ENCODE peak calls at places on chromosomes 12 and 14, in five cellular contexts. K is gastrocnemius medialis, U is pancreas, T is transverse colon, D is tibial nerve. P is an unnamed sample.

GRCh38 chr12:19972325-19973288 is 395.7 kb upstream of the PDE3A start:
- DNase-seq in K (no peak), U (no peak), T (no peak), D (no peak), P (no peak)

GRCh38 chr14:85531594-85532391 is 1.8 kb downstream of the FLRT2 start:
- DNase-seq in K (peak; percentile 66), U (peak; percentile 48), T (no peak), D (peak; percentile 75), P (peak; percentile 43)

GRCh38 chr14:68283378-68284123 is 464.0 kb downstream of the RAD51B start:
- DNase-seq in K (peak; percentile 29), U (no peak), T (peak; percentile 51), D (no peak), P (peak; percentile 51)

GRCh38 chr14:94306047-94306978 is 13.2 kb upstream of the SERPINA10 start:
- DNase-seq in K (no peak), U (no peak), T (no peak), D (no peak), P (no peak)

GRCh38 chr14:92692822-92693226 is 55.6 kb downstream of the LGMN start:
- DNase-seq in K (no peak), U (peak; percentile 97), T (peak; percentile 67), D (peak; percentile 41), P (peak; percentile 78)

GRCh38 chr12:57518920-57519757 is 1.2 kb downstream of the DDIT3 start:
- DNase-seq in K (peak; percentile 58), U (peak; percentile 55), T (peak; percentile 23), D (no peak), P (peak; percentile 37)

GRCh38 chr14:90654831-90655276 is 161.4 kb downstream of the TTC7B start:
- DNase-seq in K (no peak), U (no peak), T (no peak), D (no peak), P (no peak)

GRCh38 chr12:100359822-100360221 is 2.9 kb downstream of the SLC17A8 start:
- DNase-seq in K (no peak), U (no peak), T (no peak), D (no peak), P (no peak)

GRCh38 chr12:116882742-116883141 is 1.5 kb upstream of the HRK start:
- DNase-seq in K (no peak), U (no peak), T (no peak), D (no peak), P (no peak)

GRCh38 chr12:989751-990278 is 1.2 kb upstream of the ERC1 start:
- DNase-seq in K (peak; percentile 22), U (no peak), T (peak; percentile 13), D (peak; percentile 10), P (no peak)

GRCh38 chr14:69499436-69499835 is 14.9 kb downstream of the PLEKHD1 start:
- DNase-seq in K (no peak), U (no peak), T (no peak), D (no peak), P (no peak)

GRCh38 chr14:65006251-65006721 is 19.6 kb downstream of the FNTB start:
- DNase-seq in K (no peak), U (no peak), T (no peak), D (no peak), P (no peak)

GRCh38 chr12:57434517-57435223 is at the start of gene INHBC:
- DNase-seq in K (no peak), U (no peak), T (no peak), D (no peak), P (no peak)

GRCh38 chr12:114954626-114955025 is 270.7 kb upstream of the TBX3 start:
- DNase-seq in K (no peak), U (no peak), T (no peak), D (no peak), P (no peak)

GRCh38 chr12:22356231-22356630 is 21.7 kb upstream of the ST8SIA1 start:
- DNase-seq in K (no peak), U (no peak), T (no peak), D (no peak), P (no peak)

GRCh38 chr12:22355011-22355580 is 20.6 kb upstream of the ST8SIA1 start:
- DNase-seq in K (no peak), U (no peak), T (no peak), D (no peak), P (no peak)

GRCh38 chr12:22350817-22351371 is 16.4 kb upstream of the ST8SIA1 start:
- DNase-seq in K (no peak), U (no peak), T (no peak), D (no peak), P (no peak)

GRCh38 chr12:22357531-22357930 is 23.0 kb upstream of the ST8SIA1 start:
- DNase-seq in K (no peak), U (no peak), T (no peak), D (no peak), P (no peak)

DNA sequence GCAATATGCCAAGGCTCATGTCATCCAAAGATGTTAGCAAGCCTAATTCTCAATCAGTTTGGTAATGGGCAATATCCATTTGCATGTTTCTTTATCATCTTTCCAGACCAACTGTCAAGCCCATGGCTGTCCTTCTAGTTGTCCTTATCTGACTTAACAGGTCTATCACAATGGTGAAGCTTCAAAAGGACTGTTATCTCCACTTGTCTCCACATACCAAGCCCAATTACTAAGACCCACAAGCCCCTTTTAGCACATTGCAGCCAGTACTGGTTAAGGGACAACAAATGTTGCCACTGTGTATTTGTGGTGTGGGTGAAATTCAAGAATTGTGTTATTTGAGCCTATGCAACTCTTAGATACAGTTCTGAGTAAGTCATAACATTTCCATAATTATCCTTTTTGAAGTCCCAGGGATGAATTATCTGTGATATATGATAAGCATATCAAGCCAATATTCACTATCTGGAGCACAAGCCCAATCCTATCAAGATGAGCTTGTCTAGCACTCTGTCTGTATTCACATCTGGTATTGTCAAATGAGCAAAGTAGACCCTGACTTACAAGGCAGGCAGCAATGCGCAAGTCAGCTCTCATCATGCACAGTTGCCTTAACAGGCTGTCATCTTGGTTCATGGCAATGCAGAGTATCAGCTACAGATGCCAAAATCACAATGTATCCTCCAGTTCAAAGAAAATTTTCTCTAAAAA is 19.3 kb upstream of the ST8SIA1 start:
- DNase-seq in K (no peak), U (no peak), T (no peak), D (no peak), P (no peak)
- H3K4me3 ChIP-seq in K (no peak overlapping the region), U (no peak overlapping the region), T (no peak overlapping the region), D (no peak overlapping the region), P (no peak overlapping the region)

GRCh38 chr12:28110329-28110728 is 79.9 kb upstream of the CCDC91 start:
- DNase-seq in K (no peak), U (no peak), T (no peak), D (no peak), P (no peak)
- TF ChIP-seq CTCF in K (no peak), U (no peak), T (no peak), D (no peak), P (no peak)

DNA sequence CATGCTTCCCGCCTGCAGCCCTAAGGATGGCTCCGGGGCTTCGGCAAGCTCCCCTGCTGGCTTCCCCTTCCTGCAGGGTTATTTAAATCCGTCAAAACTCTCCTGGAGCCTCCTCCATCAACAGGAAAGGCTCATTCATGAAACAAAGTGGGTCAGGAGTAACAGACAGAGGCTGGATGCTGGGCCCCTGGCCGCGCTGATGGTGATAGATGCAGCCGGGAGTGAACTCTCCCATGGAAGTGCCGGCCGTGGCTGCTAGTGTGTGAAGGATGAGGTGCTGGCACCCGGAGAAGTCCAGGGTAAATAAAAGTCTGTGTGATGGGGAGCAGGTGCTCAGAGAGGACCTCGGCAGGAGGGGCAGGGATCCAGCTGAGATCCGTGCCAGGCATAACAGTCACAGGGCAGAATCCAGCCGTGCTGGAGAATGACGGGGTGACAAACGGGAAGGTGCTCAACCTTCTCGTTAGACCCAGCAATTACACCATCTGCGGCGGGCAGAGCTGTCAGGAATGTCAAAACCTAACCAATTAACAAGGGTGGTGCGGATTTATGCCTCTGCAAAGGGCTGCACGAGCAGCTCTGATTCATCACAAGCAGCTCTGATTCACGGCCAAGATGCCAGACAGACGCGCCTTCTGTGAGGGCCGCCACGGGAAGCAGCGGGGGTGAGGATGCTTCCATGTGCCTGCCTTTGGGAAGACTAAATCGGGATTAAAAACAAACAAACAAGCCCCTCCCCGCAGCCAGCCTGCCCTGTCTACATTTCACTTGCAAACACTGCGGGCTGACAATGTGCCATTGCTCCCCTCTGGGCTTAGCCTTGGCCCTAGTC is 55.6 kb downstream of the SYNE3 start:
- DNase-seq in K (no peak), U (no peak), T (peak; percentile 59), D (no peak), P (no peak)
- H3K4me1 ChIP-seq in K (peaks cover 17% of the 10 kb centered on the region), U (no peaks in the 10 kb centered on the region), T (peaks cover 18% of the 10 kb centered on the region), D (no peaks in the 10 kb centered on the region), P (peaks cover 27% of the 10 kb centered on the region)

GRCh38 chr14:87199371-87199770 is 793.6 kb downstream of the GALC start:
- DNase-seq in K (no peak), U (no peak), T (no peak), D (no peak), P (no peak)

DNA sequence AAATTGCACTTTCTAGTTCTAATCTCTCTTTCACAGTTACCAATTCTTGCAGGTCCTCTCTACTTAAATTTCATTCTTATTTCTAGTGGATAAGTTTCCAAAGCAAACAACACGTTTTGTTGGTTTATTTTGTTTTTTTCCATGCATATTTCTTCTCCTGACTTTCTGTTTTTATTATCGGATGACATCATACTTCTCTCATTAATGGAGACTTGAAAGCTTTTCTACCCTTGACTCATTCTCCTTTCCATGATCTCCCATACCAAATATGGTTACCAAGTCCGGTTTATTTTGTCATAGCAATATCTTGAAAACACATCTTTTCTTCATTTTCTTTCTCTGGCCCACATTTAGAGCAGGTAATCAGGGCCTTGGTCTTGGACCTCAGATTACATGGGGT is 796.5 kb downstream of the GALC start:
- DNase-seq in K (no peak), U (no peak), T (no peak), D (no peak), P (no peak)
- H3K4me3 ChIP-seq in K (no peak overlapping the region), U (no peak overlapping the region), T (no peak overlapping the region), D (no peak overlapping the region), P (no peak overlapping the region)

GRCh38 chr12:53939141-53940108 is 794 bp downstream of the HOXC13 start:
- DNase-seq in K (no peak), U (no peak), T (no peak), D (no peak), P (no peak)
- TF ChIP-seq CTCF in K (no peak), U (no peak), T (no peak), D (no peak), P (no peak)

GRCh38 chr12:64670039-64670438 is 59.7 kb downstream of the RASSF3 start:
- DNase-seq in K (no peak), U (no peak), T (no peak), D (no peak), P (no peak)

GRCh38 chr12:64669270-64669842 is 59.1 kb downstream of the RASSF3 start:
- DNase-seq in K (no peak), U (no peak), T (peak; percentile 61), D (no peak), P (peak; percentile 50)

GRCh38 chr12:64665506-64665905 is 55.2 kb downstream of the RASSF3 start:
- DNase-seq in K (no peak), U (peak; percentile 55), T (peak; percentile 56), D (no peak), P (peak; percentile 32)

GRCh38 chr12:64663019-64663418 is 52.7 kb downstream of the RASSF3 start:
- DNase-seq in K (no peak), U (no peak), T (no peak), D (no peak), P (no peak)

GRCh38 chr12:64666054-64666914 is 56.0 kb downstream of the RASSF3 start:
- DNase-seq in K (no peak), U (no peak), T (no peak), D (no peak), P (no peak)
- H3K4me1 ChIP-seq in K (no peaks in the 10 kb centered on the region), U (peaks cover 68% of the 10 kb centered on the region), T (peaks cover 56% of the 10 kb centered on the region), D (no peaks in the 10 kb centered on the region), P (peaks cover 53% of the 10 kb centered on the region)

GRCh38 chr12:96220902-96221301 is 26.7 kb downstream of the ELK3 start:
- DNase-seq in K (no peak), U (no peak), T (no peak), D (no peak), P (peak; percentile 9)
- H3K4me3 ChIP-seq in K (no peak overlapping the region), U (no peak overlapping the region), T (no peak overlapping the region), D (no peak overlapping the region), P (no peak overlapping the region)